ENCODE peak calls at places on chromosomes 4 and X, in seven cellular contexts. One of them, this sample, is unnamed.

GRCh38 chr4:99808260-99808857 is 8.3 kb upstream of the DAPP1 start:
- DNase-seq in left lung: peak; percentile 53
- DNase-seq in psoas muscle: peak; percentile 71
- DNase-seq in Peyer's patch: peak; percentile 64
- DNase-seq in neural crest cell: peak; percentile 63
- DNase-seq in hepatocyte: peak; percentile 74
- DNase-seq in stomach: peak; percentile 71
- DNase-seq in this sample: peak; percentile 53

GRCh38 chr4:57119054-57119651 is 9.0 kb upstream of the IGFBP7 start:
- DNase-seq in left lung: peak; percentile 46
- DNase-seq in psoas muscle: peak; percentile 69
- DNase-seq in Peyer's patch: no peak
- DNase-seq in neural crest cell: no peak
- DNase-seq in hepatocyte: peak; percentile 53
- DNase-seq in stomach: no peak
- DNase-seq in this sample: no peak

GRCh38 chr4:84126061-84126787 is 372.9 kb downstream of the NKX6-1 start:
- DNase-seq in left lung: no peak
- DNase-seq in psoas muscle: no peak
- DNase-seq in Peyer's patch: no peak
- DNase-seq in neural crest cell: no peak
- DNase-seq in hepatocyte: no peak
- DNase-seq in stomach: no peak
- DNase-seq in this sample: no peak

GRCh38 chrX:123481908-123482873 is 250.7 kb downstream of the THOC2 start:
- DNase-seq in left lung: no peak
- DNase-seq in psoas muscle: no peak
- DNase-seq in Peyer's patch: no peak
- DNase-seq in neural crest cell: no peak
- DNase-seq in hepatocyte: no peak
- DNase-seq in stomach: no peak
- DNase-seq in this sample: no peak

GRCh38 chr4:7429601-7430078 is 5.1 kb downstream of the PSAPL1 start:
- DNase-seq in left lung: peak; percentile 26
- DNase-seq in psoas muscle: no peak
- DNase-seq in Peyer's patch: no peak
- DNase-seq in neural crest cell: no peak
- DNase-seq in hepatocyte: no peak
- DNase-seq in stomach: peak; percentile 17
- DNase-seq in this sample: peak; percentile 24

GRCh38 chrX:44431206-44431605 is 87.7 kb upstream of the EFHC2 start:
- DNase-seq in left lung: no peak
- DNase-seq in psoas muscle: no peak
- DNase-seq in Peyer's patch: no peak
- DNase-seq in neural crest cell: no peak
- DNase-seq in hepatocyte: peak; percentile 9
- DNase-seq in stomach: no peak
- DNase-seq in this sample: no peak

GRCh38 chrX:136725446-136726104 is 55.2 kb downstream of the ARHGEF6 start:
- DNase-seq in left lung: no peak
- DNase-seq in psoas muscle: peak; percentile 61
- DNase-seq in Peyer's patch: no peak
- DNase-seq in neural crest cell: no peak
- DNase-seq in hepatocyte: peak; percentile 10
- DNase-seq in stomach: no peak
- DNase-seq in this sample: no peak

GRCh38 chr4:23290656-23291055 is 597.9 kb downstream of the GBA3 start:
- DNase-seq in left lung: no peak
- DNase-seq in psoas muscle: no peak
- DNase-seq in Peyer's patch: no peak
- DNase-seq in neural crest cell: no peak
- DNase-seq in hepatocyte: no peak
- DNase-seq in stomach: no peak
- DNase-seq in this sample: no peak

GRCh38 chr4:110508827-110509446 is 33.0 kb downstream of the ENPEP start:
- DNase-seq in left lung: no peak
- DNase-seq in psoas muscle: no peak
- DNase-seq in Peyer's patch: no peak
- DNase-seq in neural crest cell: no peak
- DNase-seq in hepatocyte: peak; percentile 61
- DNase-seq in stomach: no peak
- DNase-seq in this sample: no peak

GRCh38 chr4:20311863-20312262 is 60.2 kb downstream of the SLIT2 start:
- DNase-seq in left lung: no peak
- DNase-seq in psoas muscle: no peak
- DNase-seq in Peyer's patch: no peak
- DNase-seq in neural crest cell: no peak
- DNase-seq in hepatocyte: no peak
- DNase-seq in stomach: no peak
- DNase-seq in this sample: no peak

GRCh38 chr4:165398570-165398969 is 19.8 kb downstream of the CPE start:
- DNase-seq in left lung: no peak
- DNase-seq in psoas muscle: no peak
- DNase-seq in Peyer's patch: no peak
- DNase-seq in neural crest cell: peak; percentile 11
- DNase-seq in hepatocyte: peak; percentile 27
- DNase-seq in stomach: no peak
- DNase-seq in this sample: no peak

GRCh38 chrX:42495139-42495538 is 282.8 kb downstream of the PPP1R2C start:
- DNase-seq in left lung: no peak
- DNase-seq in psoas muscle: no peak
- DNase-seq in Peyer's patch: peak; percentile 18
- DNase-seq in neural crest cell: no peak
- DNase-seq in hepatocyte: no peak
- DNase-seq in stomach: no peak
- DNase-seq in this sample: no peak

GRCh38 chrX:1386338-1387127 is 5.4 kb downstream of the SLC25A6 start:
- DNase-seq in left lung: peak; percentile 20
- DNase-seq in psoas muscle: no peak
- DNase-seq in Peyer's patch: peak; percentile 15
- DNase-seq in neural crest cell: no peak
- DNase-seq in hepatocyte: no peak
- DNase-seq in stomach: peak; percentile 19
- DNase-seq in this sample: no peak

GRCh38 chr4:123786955-123787354 is 390.4 kb downstream of the SPRY1 start:
- DNase-seq in left lung: peak; percentile 33
- DNase-seq in psoas muscle: peak; percentile 53
- DNase-seq in Peyer's patch: no peak
- DNase-seq in neural crest cell: no peak
- DNase-seq in hepatocyte: peak; percentile 10
- DNase-seq in stomach: peak; percentile 29
- DNase-seq in this sample: no peak

GRCh38 chr4:156575430-156576073 is 396.0 kb downstream of the PDGFC start:
- DNase-seq in left lung: no peak
- DNase-seq in psoas muscle: no peak
- DNase-seq in Peyer's patch: no peak
- DNase-seq in neural crest cell: no peak
- DNase-seq in hepatocyte: no peak
- DNase-seq in stomach: no peak
- DNase-seq in this sample: no peak

GRCh38 chr4:107292979-107293378 is 256.9 kb upstream of the DKK2 start:
- DNase-seq in left lung: no peak
- DNase-seq in psoas muscle: no peak
- DNase-seq in Peyer's patch: no peak
- DNase-seq in neural crest cell: no peak
- DNase-seq in hepatocyte: no peak
- DNase-seq in stomach: no peak
- DNase-seq in this sample: no peak

GRCh38 chr4:8192748-8193738 is 6.0 kb upstream of the SH3TC1 start:
- DNase-seq in left lung: peak; percentile 75
- DNase-seq in psoas muscle: peak; percentile 79
- DNase-seq in Peyer's patch: peak; percentile 88
- DNase-seq in neural crest cell: no peak
- DNase-seq in hepatocyte: peak; percentile 81
- DNase-seq in stomach: peak; percentile 82
- DNase-seq in this sample: peak; percentile 65

GRCh38 chrX:135522132-135522530 is 1.7 kb downstream of the INTS6L start:
- DNase-seq in left lung: no peak
- DNase-seq in psoas muscle: no peak
- DNase-seq in Peyer's patch: no peak
- DNase-seq in neural crest cell: no peak
- DNase-seq in hepatocyte: no peak
- DNase-seq in stomach: no peak
- DNase-seq in this sample: no peak

GRCh38 chr4:77010841-77011354 is 61.3 kb downstream of the SEPTIN11 start:
- DNase-seq in left lung: no peak
- DNase-seq in psoas muscle: no peak
- DNase-seq in Peyer's patch: no peak
- DNase-seq in neural crest cell: no peak
- DNase-seq in hepatocyte: no peak
- DNase-seq in stomach: no peak
- DNase-seq in this sample: no peak

DNA sequence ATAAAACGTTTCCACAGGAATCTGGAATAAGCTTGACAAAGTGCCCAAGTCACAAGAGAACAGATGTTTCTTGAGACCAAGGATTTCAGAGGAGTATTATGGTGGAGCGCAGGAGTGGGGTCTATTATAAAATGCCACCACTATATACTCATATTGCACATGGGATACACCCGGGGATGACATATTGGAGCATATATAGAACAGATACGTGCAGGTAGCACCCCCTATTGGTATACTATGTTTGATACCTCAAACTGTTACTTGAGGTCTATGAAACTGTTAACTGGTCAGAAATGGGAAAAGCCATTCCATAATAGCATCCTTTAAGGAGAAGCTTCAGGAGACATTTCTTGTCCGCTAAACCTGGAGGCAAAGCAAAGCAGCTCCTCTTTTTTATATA is 86.0 kb downstream of the PCYT1B start:
- DNase-seq in left lung: no peak
- DNase-seq in psoas muscle: no peak
- DNase-seq in Peyer's patch: no peak
- DNase-seq in neural crest cell: no peak
- DNase-seq in hepatocyte: no peak
- DNase-seq in stomach: no peak
- DNase-seq in this sample: no peak
- TF ChIP-seq CTCF in left lung: no peak
- TF ChIP-seq CTCF in psoas muscle: peak; percentile 13
- TF ChIP-seq CTCF in Peyer's patch: no peak
- TF ChIP-seq CTCF in neural crest cell: no peak
- TF ChIP-seq CTCF in hepatocyte: no peak
- TF ChIP-seq CTCF in stomach: no peak
- TF ChIP-seq CTCF in this sample: peak; percentile 17

DNA sequence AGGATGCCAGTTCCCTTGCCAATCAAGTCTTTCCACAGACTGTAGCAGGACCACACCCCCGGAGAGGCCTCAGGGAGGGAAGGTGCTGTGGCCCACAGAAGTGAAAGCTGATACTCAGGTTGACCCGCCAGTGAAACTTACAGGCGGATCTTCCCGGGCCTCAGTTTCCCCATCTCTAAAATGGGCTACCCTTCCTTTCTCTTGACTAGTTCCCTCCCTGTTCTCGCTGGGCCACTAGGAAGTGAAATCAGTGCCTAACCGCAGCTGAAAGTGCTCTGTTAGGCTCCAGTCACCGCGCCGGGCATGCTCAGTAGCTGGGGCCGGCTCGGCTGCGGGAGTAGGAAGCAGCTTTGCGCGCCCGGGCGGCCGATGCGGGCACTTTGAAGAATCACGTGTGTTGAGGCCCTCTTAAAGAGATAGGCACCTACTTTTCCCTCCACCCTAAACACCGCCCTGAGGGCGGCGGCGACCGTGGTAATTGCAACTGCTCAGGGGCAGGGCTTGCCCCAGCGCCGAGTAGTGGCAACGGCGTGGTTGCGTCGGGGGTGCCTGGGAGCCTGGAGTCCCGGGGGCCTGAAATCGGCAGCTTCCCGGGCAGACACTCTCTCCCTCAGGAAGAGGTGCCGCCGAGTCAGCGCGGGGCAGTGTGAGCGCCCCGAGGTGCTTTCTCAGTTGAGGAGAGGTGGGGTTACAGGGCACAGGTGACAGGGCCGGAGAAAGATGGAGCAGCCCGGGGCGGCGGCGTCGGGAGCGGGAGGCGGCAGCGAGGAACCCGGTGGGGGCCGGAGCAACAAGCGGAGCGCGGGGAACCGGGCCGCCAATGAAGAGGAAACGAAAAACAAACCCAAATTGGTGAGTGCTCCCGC is at the start of gene DIAPH2:
- DNase-seq in left lung: peak; percentile 83
- DNase-seq in psoas muscle: peak; percentile 89
- DNase-seq in Peyer's patch: peak; percentile 82
- DNase-seq in neural crest cell: peak; percentile 57
- DNase-seq in hepatocyte: peak; percentile 92
- DNase-seq in stomach: peak; percentile 83
- DNase-seq in this sample: peak; percentile 77
- TF ChIP-seq CTCF in left lung: peak; percentile 30
- TF ChIP-seq CTCF in psoas muscle: peak; percentile 35
- TF ChIP-seq CTCF in Peyer's patch: no peak
- TF ChIP-seq CTCF in neural crest cell: peak; percentile 37
- TF ChIP-seq CTCF in hepatocyte: no peak
- TF ChIP-seq CTCF in stomach: no peak
- TF ChIP-seq CTCF in this sample: no peak

DNA sequence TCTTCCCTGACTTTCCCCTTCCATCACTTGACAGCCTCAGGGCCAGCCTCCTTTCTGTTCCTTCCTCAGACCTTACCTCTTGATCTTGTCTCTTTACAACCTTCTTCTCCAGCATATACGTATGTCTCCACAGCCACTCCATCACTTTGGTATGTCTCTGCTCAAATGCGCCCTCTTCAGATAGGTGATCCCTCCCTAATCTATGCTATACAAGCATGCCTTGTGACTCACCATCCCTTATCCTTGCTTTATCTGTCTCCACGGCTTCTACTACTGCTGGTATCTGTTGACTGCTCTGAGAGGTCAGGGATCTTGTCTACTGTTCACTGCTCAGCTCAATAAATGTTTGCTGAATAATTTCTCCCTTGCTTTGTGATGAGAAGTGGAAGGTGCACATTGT is 9.0 kb downstream of the ARAP2 start:
- DNase-seq in left lung: no peak
- DNase-seq in psoas muscle: no peak
- DNase-seq in Peyer's patch: no peak
- DNase-seq in neural crest cell: no peak
- DNase-seq in hepatocyte: peak; percentile 62
- DNase-seq in stomach: no peak
- DNase-seq in this sample: no peak
- TF ChIP-seq CTCF in left lung: no peak
- TF ChIP-seq CTCF in psoas muscle: no peak
- TF ChIP-seq CTCF in Peyer's patch: no peak
- TF ChIP-seq CTCF in neural crest cell: no peak
- TF ChIP-seq CTCF in hepatocyte: no peak
- TF ChIP-seq CTCF in stomach: no peak
- TF ChIP-seq CTCF in this sample: no peak

DNA sequence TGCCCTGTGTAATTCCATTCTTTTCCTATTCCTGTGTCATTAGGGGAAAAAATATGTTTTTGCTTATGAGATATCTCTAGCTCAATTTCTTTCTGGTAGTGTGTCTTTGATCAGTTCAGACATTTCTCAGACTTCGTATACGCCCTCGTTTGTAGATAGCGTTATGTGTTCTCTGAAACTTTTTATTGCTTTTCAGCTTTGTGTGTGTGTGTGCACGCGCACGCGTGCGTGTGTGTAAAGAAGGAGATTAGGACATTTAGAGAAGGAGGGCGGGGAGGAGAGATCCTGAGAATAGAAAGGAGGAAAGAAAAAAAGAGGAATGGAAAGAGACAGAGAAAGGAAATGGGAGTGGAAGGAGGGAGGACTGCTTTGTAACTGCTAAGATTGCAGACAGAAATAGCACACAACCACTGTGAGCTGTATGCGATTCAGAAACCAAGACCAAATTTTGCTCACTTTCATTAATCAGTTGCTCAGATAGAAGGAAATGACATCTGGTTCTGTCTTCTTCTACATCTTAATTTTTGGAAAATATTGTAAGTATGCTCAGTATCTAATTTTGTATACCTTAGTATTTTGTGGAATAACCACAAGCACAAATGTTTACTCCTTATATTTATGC is at the start of gene RXFP1:
- DNase-seq in left lung: no peak
- DNase-seq in psoas muscle: no peak
- DNase-seq in Peyer's patch: no peak
- DNase-seq in neural crest cell: no peak
- DNase-seq in hepatocyte: no peak
- DNase-seq in stomach: no peak
- DNase-seq in this sample: no peak
- TF ChIP-seq CTCF in left lung: no peak
- TF ChIP-seq CTCF in psoas muscle: no peak
- TF ChIP-seq CTCF in Peyer's patch: no peak
- TF ChIP-seq CTCF in neural crest cell: no peak
- TF ChIP-seq CTCF in hepatocyte: no peak
- TF ChIP-seq CTCF in stomach: no peak
- TF ChIP-seq CTCF in this sample: no peak

This sample was measured in CD14-positive monocyte.